ENCODE peak calls at places on chromosomes 13 and 19, in nine cellular contexts. One of them, this sample, is unnamed.

GRCh38 chr13:75372517-75372916 is 109.5 kb downstream of the TBC1D4 start:
- DNase-seq in CD8-positive, alpha-beta memory T cell: peak
- DNase-seq in GM12865: peak
- DNase-seq in thyroid gland: no peak
- DNase-seq in fibroblast of the aortic adventitia: peak
- DNase-seq in HepG2: peak
- DNase-seq in GM18507: no peak
- DNase-seq in NCI-H2107: peak
- DNase-seq in T-helper 2 cell: no peak
- DNase-seq in this sample: no peak

GRCh38 chr13:24040835-24041234 is 119.7 kb upstream of the SPATA13 start:
- DNase-seq in CD8-positive, alpha-beta memory T cell: no peak
- DNase-seq in HepG2: no peak
- DNase-seq in fibroblast of the aortic adventitia: no peak
- DNase-seq in thyroid gland: no peak
- DNase-seq in GM12865: no peak
- DNase-seq in NCI-H2107: no peak
- DNase-seq in T-helper 2 cell: no peak
- DNase-seq in GM18507: no peak
- DNase-seq in this sample: no peak

GRCh38 chr13:101942038-101942437 is 459.8 kb downstream of the FGF14 start:
- DNase-seq in NCI-H2107: peak
- DNase-seq in GM12865: peak
- DNase-seq in GM18507: no peak
- DNase-seq in CD8-positive, alpha-beta memory T cell: no peak
- DNase-seq in T-helper 2 cell: no peak
- DNase-seq in HepG2: peak
- DNase-seq in fibroblast of the aortic adventitia: peak
- DNase-seq in thyroid gland: no peak
- DNase-seq in this sample: no peak

GRCh38 chr13:66343224-66343828 is 886.8 kb downstream of the PCDH9 start:
- DNase-seq in NCI-H2107: no peak
- DNase-seq in CD8-positive, alpha-beta memory T cell: no peak
- DNase-seq in HepG2: no peak
- DNase-seq in T-helper 2 cell: no peak
- DNase-seq in GM18507: no peak
- DNase-seq in GM12865: no peak
- DNase-seq in thyroid gland: no peak
- DNase-seq in fibroblast of the aortic adventitia: no peak
- DNase-seq in this sample: no peak

GRCh38 chr19:1400281-1401137 is 833 bp downstream of the GAMT start:
- DNase-seq in fibroblast of the aortic adventitia: no peak
- DNase-seq in HepG2: peak
- DNase-seq in GM18507: no peak
- DNase-seq in GM12865: no peak
- DNase-seq in thyroid gland: peak
- DNase-seq in NCI-H2107: peak
- DNase-seq in T-helper 2 cell: no peak
- DNase-seq in CD8-positive, alpha-beta memory T cell: no peak
- DNase-seq in this sample: peak

GRCh38 chr13:112754281-112755025 is 64.6 kb downstream of the ATP11A start:
- DNase-seq in T-helper 2 cell: no peak
- DNase-seq in GM18507: no peak
- DNase-seq in fibroblast of the aortic adventitia: no peak
- DNase-seq in CD8-positive, alpha-beta memory T cell: no peak
- DNase-seq in GM12865: no peak
- DNase-seq in HepG2: no peak
- DNase-seq in NCI-H2107: no peak
- DNase-seq in thyroid gland: no peak
- DNase-seq in this sample: no peak

GRCh38 chr19:543912-544608 is at the start of gene GZMM:
- DNase-seq in fibroblast of the aortic adventitia: no peak
- DNase-seq in GM12865: no peak
- DNase-seq in NCI-H2107: no peak
- DNase-seq in CD8-positive, alpha-beta memory T cell: peak
- DNase-seq in HepG2: no peak
- DNase-seq in T-helper 2 cell: peak
- DNase-seq in thyroid gland: no peak
- DNase-seq in GM18507: peak
- DNase-seq in this sample: no peak

GRCh38 chr13:113836917-113837553 is 26.8 kb downstream of the GAS6 start:
- DNase-seq in fibroblast of the aortic adventitia: peak
- DNase-seq in GM12865: peak
- DNase-seq in GM18507: no peak
- DNase-seq in NCI-H2107: no peak
- DNase-seq in thyroid gland: peak
- DNase-seq in HepG2: no peak
- DNase-seq in T-helper 2 cell: no peak
- DNase-seq in CD8-positive, alpha-beta memory T cell: no peak
- DNase-seq in this sample: peak

GRCh38 chr19:48108997-48109782 is 1.4 kb downstream of the PLA2G4C start:
- DNase-seq in NCI-H2107: no peak
- DNase-seq in GM12865: no peak
- DNase-seq in CD8-positive, alpha-beta memory T cell: no peak
- DNase-seq in T-helper 2 cell: no peak
- DNase-seq in HepG2: no peak
- DNase-seq in GM18507: no peak
- DNase-seq in fibroblast of the aortic adventitia: no peak
- DNase-seq in thyroid gland: no peak
- DNase-seq in this sample: no peak

GRCh38 chr19:47158879-47159509 is 28.4 kb downstream of the SAE1 start:
- DNase-seq in GM12865: no peak
- DNase-seq in thyroid gland: no peak
- DNase-seq in HepG2: no peak
- DNase-seq in T-helper 2 cell: peak
- DNase-seq in GM18507: no peak
- DNase-seq in CD8-positive, alpha-beta memory T cell: peak
- DNase-seq in NCI-H2107: no peak
- DNase-seq in fibroblast of the aortic adventitia: no peak
- DNase-seq in this sample: no peak

GRCh38 chr13:25978961-25979360 is 72.9 kb downstream of the SHISA2 start:
- DNase-seq in T-helper 2 cell: no peak
- DNase-seq in GM12865: no peak
- DNase-seq in GM18507: no peak
- DNase-seq in thyroid gland: no peak
- DNase-seq in NCI-H2107: no peak
- DNase-seq in fibroblast of the aortic adventitia: no peak
- DNase-seq in CD8-positive, alpha-beta memory T cell: no peak
- DNase-seq in HepG2: no peak
- DNase-seq in this sample: no peak

GRCh38 chr13:47426126-47426849 is 529.4 kb upstream of the HTR2A start:
- DNase-seq in thyroid gland: no peak
- DNase-seq in T-helper 2 cell: no peak
- DNase-seq in NCI-H2107: no peak
- DNase-seq in GM18507: no peak
- DNase-seq in HepG2: no peak
- DNase-seq in CD8-positive, alpha-beta memory T cell: no peak
- DNase-seq in GM12865: no peak
- DNase-seq in fibroblast of the aortic adventitia: peak
- DNase-seq in this sample: no peak

GRCh38 chr13:94712287-94712811 is at the start of gene SOX21:
- DNase-seq in CD8-positive, alpha-beta memory T cell: no peak
- DNase-seq in HepG2: no peak
- DNase-seq in thyroid gland: no peak
- DNase-seq in GM18507: no peak
- DNase-seq in fibroblast of the aortic adventitia: no peak
- DNase-seq in NCI-H2107: no peak
- DNase-seq in GM12865: no peak
- DNase-seq in T-helper 2 cell: no peak
- DNase-seq in this sample: peak

GRCh38 chr13:111920306-111920931 is 146.5 kb upstream of the SOX1 start:
- DNase-seq in fibroblast of the aortic adventitia: no peak
- DNase-seq in T-helper 2 cell: no peak
- DNase-seq in CD8-positive, alpha-beta memory T cell: no peak
- DNase-seq in HepG2: no peak
- DNase-seq in GM18507: no peak
- DNase-seq in thyroid gland: no peak
- DNase-seq in NCI-H2107: no peak
- DNase-seq in GM12865: no peak
- DNase-seq in this sample: no peak

GRCh38 chr19:47749326-47749725 is 4.0 kb downstream of the NOP53 start:
- DNase-seq in HepG2: no peak
- DNase-seq in CD8-positive, alpha-beta memory T cell: no peak
- DNase-seq in GM18507: no peak
- DNase-seq in GM12865: peak
- DNase-seq in NCI-H2107: no peak
- DNase-seq in thyroid gland: no peak
- DNase-seq in T-helper 2 cell: no peak
- DNase-seq in fibroblast of the aortic adventitia: no peak
- DNase-seq in this sample: peak

GRCh38 chr19:46147791-46148288 is at the start of gene IGFL2:
- DNase-seq in T-helper 2 cell: no peak
- DNase-seq in GM18507: no peak
- DNase-seq in HepG2: no peak
- DNase-seq in GM12865: no peak
- DNase-seq in thyroid gland: no peak
- DNase-seq in CD8-positive, alpha-beta memory T cell: no peak
- DNase-seq in NCI-H2107: no peak
- DNase-seq in fibroblast of the aortic adventitia: peak
- DNase-seq in this sample: no peak

GRCh38 chr13:27960362-27961226 is 8.5 kb downstream of the CDX2 start:
- DNase-seq in CD8-positive, alpha-beta memory T cell: no peak
- DNase-seq in T-helper 2 cell: no peak
- DNase-seq in GM18507: no peak
- DNase-seq in thyroid gland: no peak
- DNase-seq in HepG2: peak
- DNase-seq in GM12865: peak
- DNase-seq in fibroblast of the aortic adventitia: no peak
- DNase-seq in NCI-H2107: no peak
- DNase-seq in this sample: peak

GRCh38 chr19:33386361-33386858 is 12.9 kb downstream of the CEBPG start:
- DNase-seq in GM12865: no peak
- DNase-seq in GM18507: no peak
- DNase-seq in HepG2: no peak
- DNase-seq in NCI-H2107: no peak
- DNase-seq in T-helper 2 cell: no peak
- DNase-seq in thyroid gland: peak
- DNase-seq in fibroblast of the aortic adventitia: no peak
- DNase-seq in CD8-positive, alpha-beta memory T cell: no peak
- DNase-seq in this sample: no peak

GRCh38 chr13:21637296-21637695 is 33.3 kb upstream of the MICU2 start:
- DNase-seq in GM18507: no peak
- DNase-seq in T-helper 2 cell: peak
- DNase-seq in GM12865: peak
- DNase-seq in HepG2: peak
- DNase-seq in fibroblast of the aortic adventitia: peak
- DNase-seq in thyroid gland: peak
- DNase-seq in NCI-H2107: peak
- DNase-seq in CD8-positive, alpha-beta memory T cell: no peak
- DNase-seq in this sample: no peak

GRCh38 chr13:28429685-28430290 is 65.1 kb downstream of the FLT1 start:
- DNase-seq in fibroblast of the aortic adventitia: no peak
- DNase-seq in CD8-positive, alpha-beta memory T cell: no peak
- DNase-seq in HepG2: no peak
- DNase-seq in GM12865: peak
- DNase-seq in thyroid gland: no peak
- DNase-seq in T-helper 2 cell: no peak
- DNase-seq in GM18507: no peak
- DNase-seq in NCI-H2107: no peak
- DNase-seq in this sample: peak

GRCh38 chr13:33828431-33829129 is 10.6 kb downstream of the RFC3 start:
- DNase-seq in thyroid gland: no peak
- DNase-seq in GM18507: no peak
- DNase-seq in GM12865: no peak
- DNase-seq in HepG2: no peak
- DNase-seq in CD8-positive, alpha-beta memory T cell: no peak
- DNase-seq in fibroblast of the aortic adventitia: no peak
- DNase-seq in NCI-H2107: no peak
- DNase-seq in T-helper 2 cell: no peak
- DNase-seq in this sample: no peak

GRCh38 chr19:2613507-2614295 is 88.8 kb downstream of the GNG7 start:
- DNase-seq in thyroid gland: peak
- DNase-seq in GM12865: peak
- DNase-seq in CD8-positive, alpha-beta memory T cell: peak
- DNase-seq in NCI-H2107: no peak
- DNase-seq in GM18507: no peak
- DNase-seq in T-helper 2 cell: peak
- DNase-seq in fibroblast of the aortic adventitia: peak
- DNase-seq in HepG2: no peak
- DNase-seq in this sample: peak